ENCODE peak calls at places on chromosome 9, in ten cellular contexts. Z is osteocyte; V is fibroblast of the conjunctiva; Y is stimulated activated CD8-positive, alpha-beta memory T cell treated with anti-CD3 and anti-CD28 coated beads, Interleukin-15, amount 100 ng/mL, for 1 hour; W is neural progenitor cell; T is left ventricle myocardium inferior; K is NCI-H1436 treated with DMSO at 0.1 percent for 48 hours; P is GM12891; C is GM10248; M is RPMI7951. F is an unnamed sample.

GRCh38 chr9:82057805-82058204 is 69.2 kb downstream of the SPATA31D1 start:
- DNase-seq in V (no peak), C (no peak), T (no peak), P (no peak), Z (no peak), Y (no peak), M (peak), W (no peak), K (no peak), F (no peak)

GRCh38 chr9:33263936-33264472 is 504 bp downstream of the BAG1 start:
- DNase-seq in C (peak), P (peak), T (peak), M (peak), Y (no peak), Z (no peak), V (no peak), K (no peak), W (no peak), F (no peak)

GRCh38 chr9:87229127-87229526 is 268.5 kb upstream of the DAPK1 start:
- DNase-seq in W (no peak), V (no peak), K (no peak), T (no peak), Y (no peak), C (no peak), Z (no peak), M (no peak), P (no peak), F (no peak)

GRCh38 chr9:89715318-89715858 is 110.6 kb downstream of the GADD45G start:
- DNase-seq in V (no peak), C (no peak), M (no peak), P (no peak), T (no peak), K (no peak), Z (no peak), Y (no peak), W (no peak), F (no peak)

GRCh38 chr9:37209431-37210386 is 89.3 kb downstream of the ZCCHC7 start:
- DNase-seq in M (no peak), Z (no peak), K (no peak), Y (no peak), P (no peak), T (no peak), V (no peak), W (peak), C (no peak), F (peak)

GRCh38 chr9:93820667-93821306 is 134.4 kb downstream of the BARX1 start:
- DNase-seq in T (no peak), K (no peak), M (no peak), V (no peak), Z (no peak), P (no peak), Y (no peak), C (no peak), W (peak), F (peak)

GRCh38 chr9:36796671-36797419 is 224.2 kb downstream of the MELK start:
- DNase-seq in M (no peak), Z (no peak), P (no peak), Y (no peak), V (no peak), C (no peak), K (no peak), T (no peak), W (no peak), F (no peak)

GRCh38 chr9:69181908-69182353 is 7.9 kb downstream of the TJP2 start:
- DNase-seq in W (no peak), K (no peak), M (no peak), Z (no peak), C (no peak), T (no peak), Y (no peak), V (no peak), P (no peak), F (no peak)

GRCh38 chr9:12784461-12785250 is 9.8 kb downstream of the LURAP1L start:
- DNase-seq in Y (no peak), M (peak), Z (no peak), W (no peak), K (no peak), C (no peak), P (no peak), T (no peak), V (peak), F (peak)

GRCh38 chr9:96121162-96121561 is 180.8 kb downstream of the HSD17B3 start:
- DNase-seq in M (no peak), K (no peak), V (no peak), P (no peak), Z (no peak), T (no peak), Y (no peak), C (no peak), W (no peak), F (no peak)

GRCh38 chr9:89549031-89549644 is 51.2 kb upstream of the SEMA4D start:
- DNase-seq in K (no peak), Z (no peak), C (peak), T (peak), M (peak), W (peak), Y (peak), V (peak), P (peak), F (peak)

GRCh38 chr9:86303316-86303975 is 21.1 kb upstream of the ISCA1 start:
- DNase-seq in V (no peak), T (no peak), Z (no peak), Y (no peak), W (no peak), P (no peak), K (no peak), M (no peak), C (no peak), F (peak)

GRCh38 chr9:19186240-19186639 is 44.3 kb upstream of the DENND4C start:
- DNase-seq in W (no peak), T (no peak), C (no peak), V (no peak), P (no peak), Z (no peak), K (no peak), M (no peak), Y (no peak), F (no peak)